ENCODE peak calls at places on chromosomes 13 and 19, in ten cellular contexts. X, E, F, K, M, W, U, I, T and Z are unnamed samples.

GRCh38 chr19:47483200-47483599 is 819 bp downstream of the KPTN start:
- DNase-seq in E (no peak), U (no peak), X (no peak), M (no peak), I (no peak), F (no peak), T (no peak), K (no peak), W (no peak), Z (no peak)

GRCh38 chr19:38425810-38426466 is at the start of gene RASGRP4:
- DNase-seq in T (no peak), U (no peak), K (no peak), I (no peak), W (no peak), X (no peak), E (peak), F (no peak), M (peak), Z (no peak)

GRCh38 chr19:10686661-10687517 is 14.3 kb upstream of the QTRT1 start:
- DNase-seq in X (no peak), T (no peak), M (no peak), U (no peak), I (no peak), W (no peak), E (peak), F (no peak), K (no peak), Z (no peak)

GRCh38 chr13:72004236-72004635 is 137.2 kb upstream of the DACH1 start:
- DNase-seq in U (no peak), M (no peak), T (no peak), X (no peak), I (no peak), F (no peak), W (no peak), K (no peak), E (no peak), Z (no peak)

GRCh38 chr13:36787181-36787580 is 31.8 kb upstream of the RFXAP start:
- DNase-seq in M (no peak), F (no peak), U (no peak), T (no peak), W (no peak), K (no peak), X (no peak), E (no peak), I (no peak), Z (no peak)

GRCh38 chr13:64088491-64088890 is 2672.8 kb upstream of the PCDH20 start:
- DNase-seq in F (no peak), X (no peak), E (no peak), T (no peak), U (no peak), K (no peak), M (no peak), W (no peak), I (no peak), Z (no peak)

GRCh38 chr19:916645-917322 is 349 bp upstream of the KISS1R start:
- DNase-seq in W (no peak), X (no peak), F (peak), U (no peak), I (no peak), K (no peak), T (no peak), E (no peak), M (no peak), Z (no peak)

GRCh38 chr13:52061587-52061986 is 37.1 kb downstream of the UTP14C start:
- DNase-seq in M (no peak), U (no peak), T (no peak), X (no peak), W (peak), E (no peak), K (no peak), I (no peak), F (no peak), Z (no peak)

GRCh38 chr19:47241919-47242644 is 11.1 kb upstream of the BBC3 start:
- DNase-seq in U (no peak), X (no peak), T (no peak), F (no peak), E (no peak), K (no peak), M (peak), I (peak), W (no peak), Z (no peak)

GRCh38 chr13:33508060-33508459 is 222.5 kb upstream of the STARD13 start:
- DNase-seq in M (no peak), E (no peak), T (no peak), W (no peak), F (no peak), U (no peak), X (no peak), K (no peak), I (no peak), Z (no peak)

GRCh38 chr13:33509642-33510229 is 224.2 kb upstream of the STARD13 start:
- DNase-seq in W (no peak), E (peak), X (peak), U (no peak), I (peak), F (no peak), M (no peak), K (no peak), T (no peak), Z (no peak)

GRCh38 chr13:33510350-33510749 is 224.8 kb upstream of the STARD13 start:
- DNase-seq in W (no peak), F (no peak), U (no peak), T (no peak), X (no peak), K (no peak), I (no peak), M (no peak), E (no peak), Z (no peak)

GRCh38 chr13:33514362-33514761 is 228.8 kb upstream of the STARD13 start:
- DNase-seq in M (no peak), I (no peak), T (no peak), W (no peak), K (no peak), F (no peak), U (no peak), E (no peak), X (no peak), Z (no peak)

GRCh38 chr13:33512880-33513554 is 227.5 kb upstream of the STARD13 start:
- DNase-seq in U (no peak), M (no peak), K (no peak), I (no peak), T (no peak), W (no peak), X (no peak), F (no peak), E (no peak), Z (no peak)
- H3K27ac ChIP-seq in U (no peak), M (no peak), K (no peak), I (no peak), T (no peak), W (no peak), X (no peak), F (no peak), E (no peak), Z (no peak)

GRCh38 chr13:98264877-98265276 is 87.8 kb upstream of the RNF113B start:
- DNase-seq in E (no peak), I (no peak), X (no peak), W (no peak), M (no peak), F (no peak), U (no peak), K (no peak), T (no peak), Z (no peak)

GRCh38 chr13:98263841-98264240 is 86.8 kb upstream of the RNF113B start:
- DNase-seq in F (no peak), I (no peak), U (no peak), T (no peak), W (no peak), X (no peak), K (no peak), M (no peak), E (no peak), Z (no peak)

GRCh38 chr13:98267080-98267912 is 90.2 kb upstream of the RNF113B start:
- DNase-seq in X (no peak), W (no peak), M (no peak), T (no peak), E (no peak), F (peak), I (no peak), U (no peak), K (no peak), Z (peak)

GRCh38 chr13:98269386-98269785 is 92.3 kb upstream of the RNF113B start:
- DNase-seq in I (no peak), F (no peak), W (no peak), E (no peak), M (no peak), U (no peak), X (no peak), K (no peak), T (no peak), Z (no peak)

DNA sequence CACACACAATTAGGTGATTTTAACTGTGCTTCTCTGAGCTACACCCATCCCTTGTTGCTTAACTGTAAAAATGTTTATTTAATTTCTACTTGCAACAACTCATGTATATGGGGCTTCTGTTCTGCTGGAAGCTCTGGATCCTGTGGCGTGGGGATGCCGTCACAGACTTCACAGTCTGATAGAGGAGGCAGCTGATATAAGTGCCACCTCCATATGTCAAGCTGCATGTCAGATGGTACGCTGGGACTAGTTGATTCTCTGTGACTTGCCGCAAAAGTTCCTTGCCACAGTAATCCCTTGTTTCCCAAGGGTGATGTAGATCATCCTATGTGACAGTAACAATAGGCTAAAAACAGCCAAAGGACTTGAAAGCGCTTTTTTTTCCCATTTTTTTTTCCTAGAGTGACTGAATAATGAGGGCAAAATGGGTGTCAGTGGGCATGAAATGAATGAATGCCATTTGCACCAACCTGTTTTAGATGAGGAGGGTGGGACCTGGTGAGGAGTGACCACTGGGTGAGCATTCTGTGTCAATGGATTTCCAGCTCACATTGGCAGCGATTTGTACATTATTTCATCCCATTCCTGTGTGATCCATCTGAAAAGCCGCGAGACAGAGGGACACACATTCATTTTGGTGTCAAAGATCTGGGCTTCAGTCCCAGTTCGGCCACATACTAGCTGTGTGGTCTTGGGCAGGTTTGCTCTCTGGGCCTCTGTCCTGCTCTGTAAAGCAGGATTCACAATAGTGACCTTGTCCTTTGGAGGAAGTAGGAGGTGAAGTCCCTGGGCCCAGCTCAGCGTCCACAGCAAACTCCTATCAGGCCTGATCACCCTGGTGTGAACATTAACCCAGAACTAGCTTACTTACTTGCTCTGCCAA is 88.8 kb upstream of the RNF113B start:
- DNase-seq in F (peak), K (no peak), U (no peak), E (no peak), X (no peak), I (no peak), M (no peak), T (no peak), W (no peak), Z (peak)
- H3K27ac ChIP-seq in F (peak), K (no peak), U (no peak), E (no peak), X (peak), I (no peak), M (no peak), T (no peak), W (no peak), Z (peak)

DNA sequence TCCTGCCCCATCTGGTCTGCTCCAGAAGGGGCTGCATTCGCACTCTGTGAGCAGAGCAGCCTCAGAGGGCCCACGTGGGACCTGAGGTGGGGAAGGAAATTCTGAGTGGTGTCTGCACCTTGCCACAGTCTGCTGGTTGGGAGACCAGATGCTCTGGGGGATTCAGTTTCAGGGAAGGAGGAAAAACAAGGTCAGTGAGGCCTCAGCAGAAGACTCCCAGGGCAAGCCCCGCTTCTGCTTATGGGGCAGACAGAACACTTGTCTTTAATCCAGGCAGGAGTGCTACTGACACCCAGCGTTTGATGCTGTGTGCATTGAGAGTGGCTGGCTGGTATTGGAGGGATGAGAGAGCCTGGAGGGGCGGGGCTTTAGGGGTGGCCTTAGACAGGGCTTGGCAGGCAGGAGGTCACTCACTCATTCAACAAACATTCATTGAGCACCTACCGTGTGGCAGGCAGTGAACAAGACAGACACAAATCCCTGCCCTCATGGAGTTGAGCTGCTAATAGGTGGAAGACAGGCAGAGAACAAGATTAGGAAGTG is 4.9 kb upstream of the CLEC17A start:
- DNase-seq in X (no peak), U (no peak), F (no peak), W (no peak), E (no peak), K (no peak), T (no peak), I (no peak), M (no peak), Z (no peak)
- H3K27ac ChIP-seq in X (no peak), U (no peak), F (no peak), W (no peak), E (no peak), K (no peak), T (no peak), I (no peak), M (no peak), Z (no peak)

GRCh38 chr13:30143671-30144400 is 163.5 kb downstream of the KATNAL1 start:
- DNase-seq in X (no peak), F (peak), I (no peak), W (peak), E (no peak), T (no peak), U (no peak), M (peak), K (no peak), Z (no peak)
- H3K27ac ChIP-seq in X (no peak), F (peak), I (peak), W (peak), E (peak), T (no peak), U (peak), M (no peak), K (no peak), Z (no peak)

GRCh38 chr13:30457306-30457891 is 8.3 kb downstream of the HMGB1 start:
- DNase-seq in K (no peak), T (no peak), M (no peak), F (no peak), U (no peak), I (no peak), W (no peak), X (no peak), E (no peak), Z (no peak)
- H3K27ac ChIP-seq in K (no peak), T (no peak), M (no peak), F (no peak), U (peak), I (no peak), W (no peak), X (no peak), E (no peak), Z (no peak)

GRCh38 chr13:109160887-109161669 is 531.7 kb downstream of the MYO16 start:
- DNase-seq in I (no peak), T (no peak), F (no peak), X (no peak), E (no peak), U (no peak), K (no peak), M (no peak), W (peak), Z (no peak)

GRCh38 chr13:109162248-109163051 is 533.0 kb downstream of the MYO16 start:
- DNase-seq in W (no peak), M (peak), K (no peak), T (no peak), X (no peak), F (no peak), I (no peak), E (no peak), U (no peak), Z (no peak)

GRCh38 chr13:109158383-109158782 is 529.0 kb downstream of the MYO16 start:
- DNase-seq in E (no peak), U (no peak), F (no peak), I (no peak), T (no peak), X (no peak), M (no peak), W (peak), K (no peak), Z (no peak)

GRCh38 chr13:109159650-109160309 is 530.4 kb downstream of the MYO16 start:
- DNase-seq in I (no peak), T (no peak), K (no peak), X (no peak), U (no peak), M (no peak), F (no peak), E (no peak), W (no peak), Z (no peak)

DNA sequence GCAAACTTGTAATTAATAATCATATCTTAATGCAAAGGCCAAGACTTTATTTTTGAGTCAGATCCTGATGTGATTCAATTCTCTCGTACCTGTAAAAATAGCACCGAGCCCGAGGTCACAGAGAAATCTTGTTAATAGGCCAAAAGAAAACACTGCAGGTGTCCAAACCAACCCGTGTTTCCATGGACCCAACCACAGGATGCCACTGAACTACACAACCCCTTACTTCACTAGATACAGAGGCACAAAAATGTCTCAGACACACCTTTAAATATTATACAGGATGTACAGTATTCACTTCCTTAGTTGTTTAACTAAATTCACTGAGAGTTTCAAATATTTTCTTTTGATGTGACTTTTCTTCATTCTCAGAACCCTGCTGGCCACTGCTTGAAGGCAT is 530.9 kb downstream of the MYO16 start:
- DNase-seq in W (no peak), T (no peak), U (no peak), F (no peak), K (no peak), X (no peak), E (no peak), I (no peak), M (no peak), Z (no peak)
- H3K27ac ChIP-seq in W (no peak), T (no peak), U (no peak), F (no peak), K (no peak), X (no peak), E (no peak), I (peak), M (no peak), Z (no peak)

GRCh38 chr13:104422668-104423067 is 1356.5 kb upstream of the SLC10A2 start:
- DNase-seq in W (no peak), U (no peak), K (no peak), F (no peak), E (no peak), I (no peak), T (no peak), X (no peak), M (no peak), Z (no peak)

GRCh38 chr13:104431895-104432294 is 1365.7 kb upstream of the SLC10A2 start:
- DNase-seq in U (no peak), F (no peak), I (no peak), W (no peak), T (no peak), X (no peak), M (no peak), K (no peak), E (no peak), Z (no peak)

DNA sequence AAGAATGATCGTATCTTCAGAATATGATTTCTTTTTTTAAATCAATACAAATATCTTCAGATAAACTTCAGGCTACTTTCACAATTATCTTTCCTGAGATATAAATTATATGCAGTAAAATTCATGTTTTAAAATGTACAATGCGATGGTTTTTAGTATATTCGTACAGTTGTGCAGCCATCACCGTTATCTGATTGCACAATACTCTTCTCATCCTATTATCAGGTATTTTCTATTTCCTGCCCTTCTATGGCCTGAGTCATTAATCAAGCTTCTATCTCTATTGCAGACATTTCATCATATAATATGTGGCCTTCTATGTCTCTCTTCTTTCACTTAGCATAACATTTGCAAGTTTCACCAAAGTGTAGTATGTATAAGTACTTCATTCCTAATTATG is 1360.2 kb upstream of the SLC10A2 start:
- DNase-seq in I (no peak), T (no peak), X (no peak), M (no peak), K (no peak), W (no peak), U (no peak), E (no peak), F (no peak), Z (no peak)
- H3K27ac ChIP-seq in I (no peak), T (no peak), X (no peak), M (no peak), K (no peak), W (no peak), U (no peak), E (no peak), F (no peak), Z (no peak)